ENCODE peak calls at places on chromosomes 13 and 19, in nine cellular contexts. H is colonic mucosa; W is sciatic nerve; Z is glomerular endothelial cell; F is AG04449; X is H9; N is heart left ventricle; U is activated T-cell treated with anti-CD3 and anti-CD28 coated beads, Interleukin-2, amount 50 U/mL, for 72 hours; Y is posterior vena cava. S is an unnamed sample.

GRCh38 chr13:74443623-74444022 is 309.4 kb upstream of the KLF12 start:
- DNase-seq in H (no peak), W (no peak), Z (no peak), F (peak), X (no peak), N (no peak), U (no peak), Y (no peak), S (peak)

GRCh38 chr13:113402471-113403254 is 38.7 kb upstream of the GRTP1 start:
- DNase-seq in H (no peak), W (no peak), Z (no peak), F (no peak), X (no peak), N (peak), U (no peak), Y (no peak), S (no peak)

GRCh38 chr13:24307211-24308067 is 1.9 kb upstream of the C1QTNF9 start:
- DNase-seq in H (no peak), W (no peak), Z (no peak), F (no peak), X (peak), N (no peak), U (no peak), Y (no peak), S (no peak)

GRCh38 chr13:34900288-34900739 is 41.8 kb upstream of the NBEA start:
- DNase-seq in H (no peak), W (no peak), Z (no peak), F (no peak), X (peak), N (no peak), U (no peak), Y (no peak), S (no peak)

GRCh38 chr13:84121456-84121855 is 239.2 kb upstream of the SLITRK1 start:
- DNase-seq in H (no peak), W (no peak), Z (no peak), F (peak), X (no peak), N (no peak), U (no peak), Y (no peak), S (no peak)

GRCh38 chr19:56837492-56837891 is 3.0 kb downstream of the PEG3 start:
- DNase-seq in H (peak), W (peak), Z (no peak), F (no peak), X (no peak), N (peak), U (no peak), Y (peak), S (no peak)

GRCh38 chr13:40974460-40975407 is 44.4 kb downstream of the ELF1 start:
- DNase-seq in H (peak), W (no peak), Z (no peak), F (no peak), X (peak), N (no peak), U (peak), Y (no peak), S (peak)

GRCh38 chr13:64165826-64166225 is 2750.2 kb upstream of the PCDH20 start:
- DNase-seq in H (no peak), W (no peak), Z (no peak), F (no peak), X (no peak), N (no peak), U (no peak), Y (no peak), S (no peak)

GRCh38 chr19:51123381-51124186 is 1.1 kb upstream of the SIGLEC9 start:
- DNase-seq in H (no peak), W (no peak), Z (no peak), F (no peak), X (no peak), N (no peak), U (peak), Y (peak), S (no peak)

GRCh38 chr13:96940961-96941360 is 53.3 kb downstream of the OXGR1 start:
- DNase-seq in H (no peak), W (no peak), Z (no peak), F (no peak), X (no peak), N (no peak), U (no peak), Y (no peak), S (peak)

GRCh38 chr13:75861786-75862185 is 225.7 kb downstream of the LMO7 start:
- DNase-seq in H (no peak), W (no peak), Z (no peak), F (no peak), X (no peak), N (no peak), U (no peak), Y (no peak), S (no peak)

GRCh38 chr19:50414850-50415660 is 3.7 kb upstream of the SPIB start:
- DNase-seq in H (peak), W (peak), Z (no peak), F (no peak), X (peak), N (peak), U (peak), Y (peak), S (no peak)